ENCODE peak calls at places on chromosomes 13 and 19, in four cellular contexts. V is MG63, W is fibroblast of lung, D is left ventricle myocardium inferior. H is an unnamed sample.

GRCh38 chr19:48630289-48631036 is 6.7 kb downstream of the DBP start:
- DNase-seq in V (no peak), W (peak; percentile 68), D (peak; percentile 86), H (no peak)

GRCh38 chr13:45194081-45194939 is 6.5 kb downstream of the KCTD4 start:
- DNase-seq in V (no peak), W (peak; percentile 65), D (peak; percentile 37), H (no peak)

GRCh38 chr19:8702350-8702749 is 3.8 kb upstream of the ACTL9 start:
- DNase-seq in V (no peak), W (no peak), D (no peak), H (no peak)

GRCh38 chr19:13484141-13484540 is 22.1 kb downstream of the CACNA1A start:
- DNase-seq in V (no peak), W (no peak), D (no peak), H (no peak)

GRCh38 chr13:64928704-64929499 is 2301.2 kb downstream of the PCDH9 start:
- DNase-seq in V (no peak), W (peak; percentile 69), D (no peak), H (no peak)

GRCh38 chr13:101018720-101019119 is 344.1 kb upstream of the TMTC4 start:
- DNase-seq in V (peak; percentile 54), W (peak; percentile 0), D (no peak), H (no peak)

GRCh38 chr13:96029002-96029401 is 24.2 kb downstream of the UGGT2 start:
- DNase-seq in V (no peak), W (no peak), D (no peak), H (no peak)

GRCh38 chr13:50910483-50910805 is 853 bp downstream of the RNASEH2B start:
- DNase-seq in V (peak; percentile 65), W (peak; percentile 54), D (no peak), H (peak; percentile 79)

GRCh38 chr13:34346626-34347025 is 528.7 kb downstream of the RFC3 start:
- DNase-seq in V (no peak), W (no peak), D (no peak), H (no peak)

GRCh38 chr13:73189365-73189764 is 130.6 kb downstream of the KLF5 start:
- DNase-seq in V (no peak), W (no peak), D (no peak), H (no peak)

GRCh38 chr13:101058841-101059240 is 357.5 kb downstream of the NALCN start:
- DNase-seq in V (no peak), W (no peak), D (no peak), H (no peak)

GRCh38 chr13:73368608-73369007 is 309.8 kb downstream of the KLF5 start:
- DNase-seq in V (no peak), W (no peak), D (no peak), H (no peak)

DNA sequence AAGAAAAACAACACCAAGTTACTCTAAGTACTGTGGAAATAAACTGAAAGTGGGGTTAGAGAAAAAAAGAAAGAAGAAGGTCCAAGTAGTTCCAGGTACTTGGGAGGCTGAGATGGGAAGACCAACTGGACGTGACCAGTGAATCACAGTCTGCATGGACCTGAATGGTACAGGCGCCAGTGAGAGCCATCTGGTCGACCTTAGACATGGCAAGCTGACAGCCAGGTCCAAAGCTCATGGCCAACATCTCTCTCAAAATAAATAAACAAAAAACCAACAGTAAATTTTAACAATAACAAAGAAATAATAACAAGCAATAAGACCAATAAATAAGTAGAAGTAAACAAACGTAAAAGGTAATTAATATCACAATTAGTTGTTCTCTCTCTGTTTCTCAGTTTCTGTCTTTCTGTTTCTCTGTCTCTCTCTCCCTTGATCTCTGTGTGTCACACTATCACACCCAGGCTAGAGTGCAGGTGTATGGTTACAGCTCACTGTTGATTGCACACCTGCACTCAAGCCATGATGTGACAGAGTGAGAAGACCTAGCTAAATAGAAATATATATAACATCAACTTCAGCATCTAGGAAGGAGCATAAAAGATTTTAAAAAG is 31.6 kb upstream of the ZNF724 start:
- DNase-seq in V (no peak), W (no peak), D (no peak), H (no peak)
- H3K27me3 ChIP-seq in V (no peaks in the 10 kb centered on the region), W (no peaks in the 10 kb centered on the region), D (no peaks in the 10 kb centered on the region), H (no peaks in the 10 kb centered on the region)

DNA sequence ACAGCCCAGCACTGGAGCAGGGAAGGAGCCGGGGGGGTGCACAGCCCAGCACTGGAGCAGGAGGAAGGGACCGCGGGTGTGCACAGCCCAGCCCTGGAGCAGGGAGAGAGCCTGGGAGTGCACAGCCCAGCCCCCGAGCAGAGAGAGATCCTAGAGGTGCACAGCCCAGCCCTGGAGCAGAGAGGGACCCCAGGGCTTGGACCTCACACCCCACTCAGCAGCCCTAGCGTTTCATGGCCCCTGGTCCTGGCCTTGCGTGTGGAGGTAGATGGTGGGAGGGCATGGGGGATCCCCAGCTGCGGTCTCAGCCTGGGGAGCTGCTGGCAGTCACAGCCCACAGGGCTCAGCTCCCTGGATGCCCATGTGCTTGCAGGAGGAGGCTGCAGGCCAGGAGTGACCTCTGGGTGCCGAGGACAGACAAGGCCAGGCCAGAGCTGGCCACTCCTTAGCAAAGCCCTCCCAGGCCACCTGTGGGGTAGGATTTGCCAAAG is 25.1 kb downstream of the GAS6 start:
- DNase-seq in V (no peak), W (no peak), D (peak; percentile 13), H (no peak)
- H3K27me3 ChIP-seq in V (no peaks in the 10 kb centered on the region), W (no peaks in the 10 kb centered on the region), D (no peaks in the 10 kb centered on the region), H (no peaks in the 10 kb centered on the region)

GRCh38 chr19:18788782-18789421 is 2.2 kb downstream of the COMP start:
- DNase-seq in V (no peak), W (no peak), D (no peak), H (no peak)

GRCh38 chr19:18789422-18789832 is 1.7 kb downstream of the COMP start:
- DNase-seq in V (no peak), W (no peak), D (no peak), H (no peak)

GRCh38 chr19:18791315-18791678 is 192 bp upstream of the COMP start:
- DNase-seq in V (no peak), W (no peak), D (no peak), H (no peak)

GRCh38 chr19:18789883-18790565 is 1.1 kb downstream of the COMP start:
- DNase-seq in V (peak; percentile 65), W (no peak), D (no peak), H (no peak)

DNA sequence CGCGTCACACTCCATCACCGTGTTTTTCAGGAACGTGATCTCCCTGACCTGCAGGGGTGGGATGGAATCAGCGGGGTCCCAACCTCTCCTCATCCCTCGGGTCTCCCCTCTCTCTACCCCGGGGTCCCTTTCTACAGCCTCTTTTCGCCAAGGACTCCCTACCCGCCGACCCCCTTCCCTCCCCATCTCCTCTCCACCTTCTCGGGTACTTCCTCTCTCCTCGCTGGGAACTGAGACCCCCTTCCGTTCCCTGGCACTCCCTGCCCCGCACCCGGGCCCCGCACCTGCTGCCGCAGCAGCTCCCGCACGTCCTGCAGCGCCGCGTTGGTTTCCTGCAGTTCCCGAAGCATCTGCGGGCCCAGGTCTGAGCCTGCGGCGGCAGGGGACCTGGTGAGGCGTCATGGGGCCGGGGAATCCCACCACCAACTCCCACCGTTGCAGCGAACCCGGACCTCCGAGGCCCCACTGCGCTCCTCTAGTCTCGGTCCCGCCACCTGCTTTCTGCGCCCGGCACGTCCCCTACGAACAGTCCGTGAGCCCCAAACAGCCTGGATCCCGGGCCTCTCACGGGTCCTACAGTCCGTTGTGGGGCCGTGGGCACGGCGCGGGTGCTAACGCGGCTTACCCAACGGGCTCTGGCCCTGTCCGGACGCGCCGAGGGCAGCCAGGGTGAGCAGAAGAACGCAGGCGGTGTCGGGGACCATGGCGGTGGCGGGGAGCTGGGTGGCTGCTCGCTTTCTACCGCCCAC is at the start of gene COMP:
- DNase-seq in V (no peak), W (no peak), D (no peak), H (no peak)
- H3K27me3 ChIP-seq in V (peaks cover 20% of the 10 kb centered on the region), W (peaks cover 54% of the 10 kb centered on the region), D (peaks cover 100% of the 10 kb centered on the region), H (peaks cover 13% of the 10 kb centered on the region)

DNA sequence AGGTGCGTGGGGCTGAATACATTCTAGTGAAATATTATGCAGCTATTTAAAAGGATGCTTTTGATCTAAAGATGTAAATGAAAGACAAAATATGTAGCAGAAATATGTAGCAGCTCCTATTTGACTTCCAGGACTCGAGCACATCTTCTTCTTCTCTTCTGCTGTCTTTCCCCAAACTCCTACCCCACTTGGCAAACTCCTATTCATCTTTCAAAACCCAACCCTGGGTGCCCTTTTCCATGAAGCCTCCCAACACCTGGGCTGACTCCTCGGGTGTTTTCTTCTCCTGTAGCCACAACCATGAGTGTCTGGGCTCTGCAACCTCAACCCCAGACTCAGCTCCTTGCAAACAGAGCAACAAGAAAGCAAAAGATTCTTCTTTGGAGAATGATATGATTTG is 11.1 kb downstream of the ACER1 start:
- DNase-seq in V (no peak), W (no peak), D (no peak), H (no peak)
- H3K27me3 ChIP-seq in V (no peaks in the 10 kb centered on the region), W (no peaks in the 10 kb centered on the region), D (peaks cover 61% of the 10 kb centered on the region), H (no peaks in the 10 kb centered on the region)

GRCh38 chr19:50490411-50490811 is 13.8 kb upstream of the GARIN5A start:
- DNase-seq in V (no peak), W (no peak), D (no peak), H (peak; percentile 51)

GRCh38 chr19:50490991-50491472 is 14.4 kb upstream of the GARIN5A start:
- DNase-seq in V (no peak), W (no peak), D (no peak), H (peak; percentile 97)

GRCh38 chr19:50489461-50490011 is 12.9 kb upstream of the GARIN5A start:
- DNase-seq in V (no peak), W (no peak), D (no peak), H (peak; percentile 98)

GRCh38 chr19:50486823-50487515 is 10.3 kb upstream of the GARIN5A start:
- DNase-seq in V (peak; percentile 36), W (peak; percentile 44), D (no peak), H (peak; percentile 82)

DNA sequence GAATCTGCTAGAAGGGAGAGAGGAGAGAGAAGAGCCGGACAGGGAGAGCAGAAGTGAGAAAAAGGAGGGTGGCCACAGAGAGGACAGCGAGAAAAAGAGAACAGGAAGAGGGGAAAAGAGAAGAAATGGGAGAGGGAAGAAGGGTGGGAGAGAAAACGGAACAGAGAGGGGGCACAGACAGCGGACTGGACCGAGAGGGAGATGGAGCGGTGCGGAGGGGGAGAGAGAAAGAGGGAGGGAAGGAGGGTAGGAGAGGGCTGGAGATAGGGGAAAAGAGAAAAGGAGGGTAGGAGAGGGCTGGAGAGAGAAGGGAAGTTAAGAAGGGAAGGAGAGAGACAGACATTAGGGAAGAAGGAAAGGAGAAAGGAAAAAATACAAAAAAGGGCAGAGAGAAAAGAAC is 12.1 kb upstream of the GARIN5A start:
- DNase-seq in V (no peak), W (no peak), D (no peak), H (no peak)
- H3K27me3 ChIP-seq in V (peaks cover 46% of the 10 kb centered on the region), W (peaks cover 27% of the 10 kb centered on the region), D (peaks cover 6% of the 10 kb centered on the region), H (no peaks in the 10 kb centered on the region)

GRCh38 chr13:20161951-20162300 is 1.1 kb upstream of the GJA3 start:
- DNase-seq in V (no peak), W (no peak), D (no peak), H (no peak)
- H3K27me3 ChIP-seq in V (no peaks in the 10 kb centered on the region), W (peaks cover 16% of the 10 kb centered on the region), D (peaks cover 95% of the 10 kb centered on the region), H (no peaks in the 10 kb centered on the region)

H was measured in SJCRH30.